ENCODE peak calls at places on chromosomes 3 and 15, in nine cellular contexts. One of them, this sample, is unnamed.

GRCh38 chr15:58517252-58517681 is 85.5 kb downstream of the LIPC start:
- DNase-seq in Caco-2: no peak
- DNase-seq in testis: no peak
- DNase-seq in adrenal gland: no peak
- DNase-seq in fibroblast of lung: no peak
- DNase-seq in epithelial cell of esophagus: no peak
- DNase-seq in psoas muscle: no peak
- DNase-seq in WTC11: no peak
- DNase-seq in OCI-LY7: no peak
- DNase-seq in this sample: no peak

GRCh38 chr3:38581774-38582173 is 67.7 kb downstream of the SCN5A start:
- DNase-seq in Caco-2: no peak
- DNase-seq in testis: no peak
- DNase-seq in adrenal gland: no peak
- DNase-seq in fibroblast of lung: no peak
- DNase-seq in epithelial cell of esophagus: no peak
- DNase-seq in psoas muscle: no peak
- DNase-seq in WTC11: no peak
- DNase-seq in OCI-LY7: no peak
- DNase-seq in this sample: no peak

GRCh38 chr3:12483872-12484197 is 445 bp upstream of the TSEN2 start:
- DNase-seq in Caco-2: no peak
- DNase-seq in testis: no peak
- DNase-seq in adrenal gland: no peak
- DNase-seq in fibroblast of lung: no peak
- DNase-seq in epithelial cell of esophagus: no peak
- DNase-seq in psoas muscle: no peak
- DNase-seq in WTC11: no peak
- DNase-seq in OCI-LY7: no peak
- DNase-seq in this sample: no peak

GRCh38 chr15:47717036-47717611 is at the start of gene SEMA6D:
- DNase-seq in Caco-2: peak
- DNase-seq in testis: peak
- DNase-seq in adrenal gland: peak
- DNase-seq in fibroblast of lung: peak
- DNase-seq in epithelial cell of esophagus: peak
- DNase-seq in psoas muscle: peak
- DNase-seq in WTC11: peak
- DNase-seq in OCI-LY7: no peak
- DNase-seq in this sample: peak

GRCh38 chr3:172280406-172281051 is 167.7 kb downstream of the GHSR start:
- DNase-seq in Caco-2: no peak
- DNase-seq in testis: no peak
- DNase-seq in adrenal gland: no peak
- DNase-seq in fibroblast of lung: peak
- DNase-seq in epithelial cell of esophagus: peak
- DNase-seq in psoas muscle: no peak
- DNase-seq in WTC11: no peak
- DNase-seq in OCI-LY7: no peak
- DNase-seq in this sample: no peak

GRCh38 chr3:49351521-49352011 is 6.6 kb downstream of the GPX1 start:
- DNase-seq in Caco-2: no peak
- DNase-seq in testis: no peak
- DNase-seq in adrenal gland: peak
- DNase-seq in fibroblast of lung: peak
- DNase-seq in epithelial cell of esophagus: peak
- DNase-seq in psoas muscle: no peak
- DNase-seq in WTC11: no peak
- DNase-seq in OCI-LY7: no peak
- DNase-seq in this sample: no peak

GRCh38 chr3:191972714-191973398 is 511.9 kb downstream of the PYDC2 start:
- DNase-seq in Caco-2: no peak
- DNase-seq in testis: no peak
- DNase-seq in adrenal gland: no peak
- DNase-seq in fibroblast of lung: no peak
- DNase-seq in epithelial cell of esophagus: no peak
- DNase-seq in psoas muscle: no peak
- DNase-seq in WTC11: no peak
- DNase-seq in OCI-LY7: peak
- DNase-seq in this sample: no peak

GRCh38 chr3:150314248-150315027 is 93.7 kb upstream of the TSC22D2 start:
- DNase-seq in Caco-2: peak
- DNase-seq in testis: peak
- DNase-seq in adrenal gland: no peak
- DNase-seq in fibroblast of lung: no peak
- DNase-seq in epithelial cell of esophagus: no peak
- DNase-seq in psoas muscle: no peak
- DNase-seq in WTC11: no peak
- DNase-seq in OCI-LY7: no peak
- DNase-seq in this sample: no peak

GRCh38 chr3:190722181-190722905 is 140.2 kb downstream of the GMNC start:
- DNase-seq in Caco-2: no peak
- DNase-seq in testis: no peak
- DNase-seq in adrenal gland: no peak
- DNase-seq in fibroblast of lung: peak
- DNase-seq in epithelial cell of esophagus: no peak
- DNase-seq in psoas muscle: no peak
- DNase-seq in WTC11: no peak
- DNase-seq in OCI-LY7: no peak
- DNase-seq in this sample: no peak

GRCh38 chr3:194249323-194250103 is 101.6 kb downstream of the CPN2 start:
- DNase-seq in Caco-2: no peak
- DNase-seq in testis: no peak
- DNase-seq in adrenal gland: no peak
- DNase-seq in fibroblast of lung: no peak
- DNase-seq in epithelial cell of esophagus: no peak
- DNase-seq in psoas muscle: no peak
- DNase-seq in WTC11: no peak
- DNase-seq in OCI-LY7: no peak
- DNase-seq in this sample: no peak

GRCh38 chr3:141656771-141657170 is 81.3 kb upstream of the RNF7 start:
- DNase-seq in Caco-2: no peak
- DNase-seq in testis: no peak
- DNase-seq in adrenal gland: no peak
- DNase-seq in fibroblast of lung: peak
- DNase-seq in epithelial cell of esophagus: peak
- DNase-seq in psoas muscle: no peak
- DNase-seq in WTC11: no peak
- DNase-seq in OCI-LY7: no peak
- DNase-seq in this sample: no peak

GRCh38 chr3:31813197-31813596 is 167.9 kb downstream of the OSBPL10 start:
- DNase-seq in Caco-2: no peak
- DNase-seq in testis: no peak
- DNase-seq in adrenal gland: no peak
- DNase-seq in fibroblast of lung: no peak
- DNase-seq in epithelial cell of esophagus: peak
- DNase-seq in psoas muscle: no peak
- DNase-seq in WTC11: no peak
- DNase-seq in OCI-LY7: no peak
- DNase-seq in this sample: no peak

GRCh38 chr15:66196565-66196964 is 57.0 kb downstream of the MEGF11 start:
- DNase-seq in Caco-2: no peak
- DNase-seq in testis: no peak
- DNase-seq in adrenal gland: no peak
- DNase-seq in fibroblast of lung: peak
- DNase-seq in epithelial cell of esophagus: peak
- DNase-seq in psoas muscle: no peak
- DNase-seq in WTC11: no peak
- DNase-seq in OCI-LY7: no peak
- DNase-seq in this sample: no peak

GRCh38 chr3:112635674-112636073 is 5.3 kb downstream of the CCDC80 start:
- DNase-seq in Caco-2: no peak
- DNase-seq in testis: no peak
- DNase-seq in adrenal gland: peak
- DNase-seq in fibroblast of lung: peak
- DNase-seq in epithelial cell of esophagus: peak
- DNase-seq in psoas muscle: no peak
- DNase-seq in WTC11: no peak
- DNase-seq in OCI-LY7: no peak
- DNase-seq in this sample: no peak

GRCh38 chr3:71537211-71537611 is 46.3 kb downstream of the FOXP1 start:
- DNase-seq in Caco-2: no peak
- DNase-seq in testis: no peak
- DNase-seq in adrenal gland: peak
- DNase-seq in fibroblast of lung: peak
- DNase-seq in epithelial cell of esophagus: peak
- DNase-seq in psoas muscle: peak
- DNase-seq in WTC11: no peak
- DNase-seq in OCI-LY7: no peak
- DNase-seq in this sample: no peak

GRCh38 chr3:16482770-16483531 is 30.5 kb downstream of the RFTN1 start:
- DNase-seq in Caco-2: peak
- DNase-seq in testis: no peak
- DNase-seq in adrenal gland: peak
- DNase-seq in fibroblast of lung: no peak
- DNase-seq in epithelial cell of esophagus: no peak
- DNase-seq in psoas muscle: no peak
- DNase-seq in WTC11: peak
- DNase-seq in OCI-LY7: peak
- DNase-seq in this sample: no peak

GRCh38 chr15:100905855-100906254 is 13.3 kb upstream of the LRRK1 start:
- DNase-seq in Caco-2: no peak
- DNase-seq in testis: no peak
- DNase-seq in adrenal gland: no peak
- DNase-seq in fibroblast of lung: no peak
- DNase-seq in epithelial cell of esophagus: peak
- DNase-seq in psoas muscle: no peak
- DNase-seq in WTC11: no peak
- DNase-seq in OCI-LY7: no peak
- DNase-seq in this sample: no peak
- TF ChIP-seq CTCF in Caco-2: no peak
- TF ChIP-seq CTCF in testis: no peak
- TF ChIP-seq CTCF in adrenal gland: no peak
- TF ChIP-seq CTCF in fibroblast of lung: no peak
- TF ChIP-seq CTCF in epithelial cell of esophagus: peak
- TF ChIP-seq CTCF in psoas muscle: no peak
- TF ChIP-seq CTCF in WTC11: no peak
- TF ChIP-seq CTCF in OCI-LY7: no peak
- TF ChIP-seq CTCF in this sample: no peak

GRCh38 chr3:45664558-45664957 is 24.6 kb upstream of the SACM1L start:
- DNase-seq in Caco-2: no peak
- DNase-seq in testis: peak
- DNase-seq in adrenal gland: peak
- DNase-seq in fibroblast of lung: no peak
- DNase-seq in epithelial cell of esophagus: no peak
- DNase-seq in psoas muscle: no peak
- DNase-seq in WTC11: no peak
- DNase-seq in OCI-LY7: peak
- DNase-seq in this sample: no peak

GRCh38 chr3:45667569-45667967 is 21.6 kb upstream of the SACM1L start:
- DNase-seq in Caco-2: no peak
- DNase-seq in testis: no peak
- DNase-seq in adrenal gland: no peak
- DNase-seq in fibroblast of lung: no peak
- DNase-seq in epithelial cell of esophagus: no peak
- DNase-seq in psoas muscle: no peak
- DNase-seq in WTC11: no peak
- DNase-seq in OCI-LY7: no peak
- DNase-seq in this sample: no peak

GRCh38 chr3:45666729-45667440 is 22.3 kb upstream of the SACM1L start:
- DNase-seq in Caco-2: no peak
- DNase-seq in testis: peak
- DNase-seq in adrenal gland: peak
- DNase-seq in fibroblast of lung: peak
- DNase-seq in epithelial cell of esophagus: peak
- DNase-seq in psoas muscle: peak
- DNase-seq in WTC11: no peak
- DNase-seq in OCI-LY7: no peak
- DNase-seq in this sample: peak

GRCh38 chr3:45660567-45660901 is 28.7 kb upstream of the SACM1L start:
- DNase-seq in Caco-2: no peak
- DNase-seq in testis: no peak
- DNase-seq in adrenal gland: no peak
- DNase-seq in fibroblast of lung: no peak
- DNase-seq in epithelial cell of esophagus: no peak
- DNase-seq in psoas muscle: no peak
- DNase-seq in WTC11: no peak
- DNase-seq in OCI-LY7: no peak
- DNase-seq in this sample: no peak

DNA sequence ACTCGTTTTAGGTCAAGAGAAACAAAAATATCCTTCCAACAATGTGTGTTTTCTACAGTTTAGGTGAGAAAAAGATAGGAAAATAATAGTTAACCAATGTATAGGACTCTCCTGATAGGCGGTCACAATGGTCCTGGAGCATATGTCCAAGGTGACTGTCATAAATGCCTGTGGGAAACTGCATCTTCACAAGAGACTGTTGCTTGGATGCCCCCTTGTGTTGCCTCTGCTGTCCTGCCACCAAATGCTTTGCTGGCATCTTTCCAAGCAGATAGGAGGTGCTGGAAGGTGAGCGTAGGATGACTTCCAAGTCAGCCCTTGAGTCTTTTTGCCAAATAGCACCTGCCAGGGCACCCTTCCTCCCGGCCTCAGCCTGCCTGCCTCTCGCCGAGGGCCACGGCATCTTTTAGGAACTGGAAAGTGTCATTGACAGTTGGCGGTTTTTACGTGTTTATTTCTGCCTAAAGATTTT is 24.1 kb upstream of the SACM1L start:
- DNase-seq in Caco-2: peak
- DNase-seq in testis: peak
- DNase-seq in adrenal gland: peak
- DNase-seq in fibroblast of lung: no peak
- DNase-seq in epithelial cell of esophagus: peak
- DNase-seq in psoas muscle: no peak
- DNase-seq in WTC11: peak
- DNase-seq in OCI-LY7: peak
- DNase-seq in this sample: peak
- TF ChIP-seq CTCF in Caco-2: peak
- TF ChIP-seq CTCF in testis: peak
- TF ChIP-seq CTCF in adrenal gland: peak
- TF ChIP-seq CTCF in fibroblast of lung: peak
- TF ChIP-seq CTCF in epithelial cell of esophagus: peak
- TF ChIP-seq CTCF in psoas muscle: peak
- TF ChIP-seq CTCF in WTC11: peak
- TF ChIP-seq CTCF in OCI-LY7: peak
- TF ChIP-seq CTCF in this sample: peak

DNA sequence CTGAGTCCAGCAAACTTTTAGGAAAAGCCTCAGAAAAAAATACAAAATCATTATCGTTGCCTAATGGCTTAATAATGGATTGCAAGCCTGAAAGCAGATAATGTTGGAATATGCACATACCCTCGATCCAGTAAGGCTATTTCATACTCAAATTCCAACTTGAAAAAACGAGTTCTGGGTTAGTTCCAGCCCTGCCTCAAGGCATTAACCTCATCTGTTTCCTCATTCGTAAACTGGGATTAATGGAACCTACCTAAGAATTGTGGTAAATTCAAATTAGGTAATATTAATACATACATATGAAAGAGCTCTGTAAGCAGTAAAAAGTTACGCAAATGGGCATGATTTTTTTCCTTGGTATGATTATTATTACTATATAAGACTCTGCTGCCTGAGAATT is 107.5 kb downstream of the SRGAP3 start:
- DNase-seq in Caco-2: no peak
- DNase-seq in testis: no peak
- DNase-seq in adrenal gland: no peak
- DNase-seq in fibroblast of lung: peak
- DNase-seq in epithelial cell of esophagus: peak
- DNase-seq in psoas muscle: no peak
- DNase-seq in WTC11: no peak
- DNase-seq in OCI-LY7: no peak
- DNase-seq in this sample: no peak
- TF ChIP-seq CTCF in Caco-2: no peak
- TF ChIP-seq CTCF in testis: no peak
- TF ChIP-seq CTCF in adrenal gland: no peak
- TF ChIP-seq CTCF in fibroblast of lung: no peak
- TF ChIP-seq CTCF in epithelial cell of esophagus: no peak
- TF ChIP-seq CTCF in psoas muscle: no peak
- TF ChIP-seq CTCF in WTC11: no peak
- TF ChIP-seq CTCF in OCI-LY7: no peak
- TF ChIP-seq CTCF in this sample: no peak

GRCh38 chr3:197514786-197515090 is 41.0 kb downstream of the BDH1 start:
- DNase-seq in Caco-2: no peak
- DNase-seq in testis: no peak
- DNase-seq in adrenal gland: no peak
- DNase-seq in fibroblast of lung: no peak
- DNase-seq in epithelial cell of esophagus: no peak
- DNase-seq in psoas muscle: no peak
- DNase-seq in WTC11: no peak
- DNase-seq in OCI-LY7: no peak
- DNase-seq in this sample: no peak
- TF ChIP-seq CTCF in Caco-2: no peak
- TF ChIP-seq CTCF in testis: no peak
- TF ChIP-seq CTCF in adrenal gland: no peak
- TF ChIP-seq CTCF in fibroblast of lung: no peak
- TF ChIP-seq CTCF in epithelial cell of esophagus: no peak
- TF ChIP-seq CTCF in psoas muscle: no peak
- TF ChIP-seq CTCF in WTC11: no peak
- TF ChIP-seq CTCF in OCI-LY7: no peak
- TF ChIP-seq CTCF in this sample: no peak